ENCODE peak calls at places on chromosome 22, in seven cellular contexts. U is neuronal stem cell, K is IMR-90, V is mesendoderm, E is H9, N is H1, S is trophoblast cell. F is an unnamed sample.

GRCh38 chr22:23827351-23827995 is 11.3 kb downstream of the DERL3 start:
- DNase-seq in V (peak; percentile 43), K (no peak), N (no peak), S (no peak), E (peak; percentile 26), U (no peak), F (no peak)

GRCh38 chr22:45949258-45949870 is 27.6 kb downstream of the WNT7B start:
- DNase-seq in N (no peak), U (no peak), K (no peak), S (no peak), V (peak; percentile 49), E (no peak), F (no peak)

GRCh38 chr22:41917906-41918791 is 3.3 kb upstream of the SHISA8 start:
- DNase-seq in V (no peak), U (no peak), S (no peak), E (no peak), K (peak; percentile 63), N (no peak), F (peak; percentile 52)

GRCh38 chr22:27487600-27488450 is 313.7 kb downstream of the MN1 start:
- DNase-seq in V (no peak), S (no peak), U (no peak), E (no peak), N (no peak), K (peak; percentile 69), F (peak; percentile 29)

GRCh38 chr22:17672417-17672991 is 33.9 kb downstream of the BCL2L13 start:
- DNase-seq in K (peak; percentile 37), E (no peak), N (no peak), U (no peak), V (no peak), S (no peak), F (peak; percentile 33)

GRCh38 chr22:46056169-46057041 is 79.4 kb upstream of the WNT7B start:
- DNase-seq in E (no peak), K (no peak), S (no peak), U (no peak), V (no peak), N (no peak), F (no peak)

GRCh38 chr22:46293591-46294260 is 2.9 kb upstream of the GTSE1 start:
- DNase-seq in K (peak; percentile 53), E (no peak), S (no peak), U (no peak), N (no peak), V (no peak), F (peak; percentile 24)

GRCh38 chr22:17919276-17920144 is 104.9 kb downstream of the MICAL3 start:
- DNase-seq in U (no peak), E (peak; percentile 57), N (no peak), K (no peak), S (no peak), V (peak; percentile 48), F (peak; percentile 21)

GRCh38 chr22:50687829-50688228 is 15.2 kb downstream of the SHANK3 start:
- DNase-seq in E (no peak), N (peak; percentile 26), V (no peak), U (no peak), K (no peak), S (no peak), F (no peak)

GRCh38 chr22:39283312-39284141 is 35.9 kb downstream of the RPL3 start:
- DNase-seq in S (peak; percentile 98), E (no peak), U (no peak), N (no peak), V (no peak), K (peak; percentile 26), F (peak; percentile 93)

GRCh38 chr22:47018010-47018910 is 255.8 kb downstream of the TBC1D22A start:
- DNase-seq in E (no peak), S (no peak), V (no peak), U (no peak), N (no peak), K (no peak), F (no peak)

GRCh38 chr22:17164392-17165024 is 5.4 kb upstream of the HDHD5 start:
- DNase-seq in N (no peak), S (no peak), E (peak; percentile 55), K (no peak), V (peak; percentile 70), U (no peak), F (no peak)

GRCh38 chr22:50046019-50046415 is 12.1 kb downstream of the TTLL8 start:
- DNase-seq in U (no peak), V (no peak), K (no peak), N (peak; percentile 46), E (no peak), S (no peak), F (no peak)

GRCh38 chr22:30453731-30454510 is 17.9 kb downstream of the SEC14L3 start:
- DNase-seq in E (no peak), V (peak; percentile 48), N (no peak), S (no peak), U (no peak), K (no peak), F (peak; percentile 12)

GRCh38 chr22:17999851-18000250 is 24.5 kb downstream of the MICAL3 start:
- DNase-seq in S (peak; percentile 67), N (no peak), K (no peak), E (no peak), V (no peak), U (no peak), F (no peak)

GRCh38 chr22:19891350-19892248 is 36.9 kb upstream of the GNB1L start:
- DNase-seq in S (peak; percentile 92), K (peak; percentile 89), N (no peak), U (peak; percentile 71), V (peak; percentile 97), E (peak; percentile 83), F (peak; percentile 79)

GRCh38 chr22:38953577-38954413 is 3.6 kb upstream of the APOBEC3A start:
- DNase-seq in K (no peak), N (no peak), E (no peak), S (peak; percentile 59), V (no peak), U (no peak), F (peak; percentile 7)

GRCh38 chr22:23911318-23911980 is 17.3 kb downstream of the MIF start:
- DNase-seq in V (no peak), E (no peak), K (no peak), S (no peak), N (no peak), U (no peak), F (no peak)

GRCh38 chr22:39699631-39700348 is 129.2 kb downstream of the CACNA1I start:
- DNase-seq in E (no peak), U (peak; percentile 53), K (no peak), N (no peak), V (no peak), S (no peak), F (no peak)

GRCh38 chr22:36756746-36757607 is 18.9 kb downstream of the IFT27 start:
- DNase-seq in V (no peak), U (no peak), S (no peak), K (no peak), E (peak; percentile 25), N (no peak), F (no peak)

GRCh38 chr22:36753120-36753802 is 22.7 kb downstream of the IFT27 start:
- DNase-seq in S (peak; percentile 25), E (no peak), K (no peak), V (peak; percentile 19), U (no peak), N (no peak), F (no peak)

GRCh38 chr22:36755316-36755715 is 20.6 kb downstream of the IFT27 start:
- DNase-seq in E (no peak), U (no peak), V (no peak), K (no peak), S (no peak), N (no peak), F (no peak)

GRCh38 chr22:36756031-36756430 is 19.9 kb downstream of the IFT27 start:
- DNase-seq in N (no peak), V (no peak), K (no peak), S (no peak), U (no peak), E (no peak), F (no peak)

DNA sequence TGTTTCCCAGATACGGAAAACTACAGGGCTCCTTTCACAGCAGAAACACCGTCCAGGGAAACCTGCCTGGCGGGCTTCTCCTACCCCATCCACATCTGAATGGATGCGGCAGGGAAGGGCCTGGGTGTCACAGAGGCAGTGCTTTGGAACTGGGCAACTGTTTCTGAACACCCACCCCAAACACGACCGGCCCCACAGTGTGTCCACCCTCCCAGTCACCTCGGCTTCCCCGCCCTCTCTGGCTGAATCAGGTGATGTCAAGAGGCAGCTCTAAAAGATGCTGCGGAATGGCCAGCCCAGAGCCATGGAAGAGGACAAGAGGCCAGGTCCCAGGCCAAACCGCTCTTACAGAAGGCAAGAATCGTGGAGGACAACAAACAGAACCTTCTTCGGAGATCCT is 22.0 kb downstream of the IFT27 start:
- DNase-seq in U (no peak), N (no peak), K (no peak), S (no peak), V (no peak), E (no peak), F (no peak)
- H3K18ac ChIP-seq in U (no peak overlapping the region), N (no peak overlapping the region), K (no peak overlapping the region), S (no peak overlapping the region), V (no peak overlapping the region), E (no peak overlapping the region), F (no peak overlapping the region)

GRCh38 chr22:31628969-31629723 is 32.9 kb downstream of the PISD start:
- DNase-seq in E (peak; percentile 28), V (no peak), K (no peak), N (no peak), S (no peak), U (no peak), F (no peak)

GRCh38 chr22:31626427-31627150 is 35.4 kb downstream of the PISD start:
- DNase-seq in K (no peak), V (no peak), U (no peak), S (no peak), E (peak; percentile 24), N (no peak), F (no peak)

GRCh38 chr22:31629741-31630184 is 32.3 kb downstream of the PISD start:
- DNase-seq in V (no peak), U (no peak), K (no peak), N (no peak), E (no peak), S (no peak), F (no peak)

GRCh38 chr22:31627223-31627731 is 34.7 kb downstream of the PISD start:
- DNase-seq in N (no peak), S (no peak), V (no peak), E (peak; percentile 27), U (no peak), K (no peak), F (no peak)

GRCh38 chr22:31628362-31628761 is 33.7 kb downstream of the PISD start:
- DNase-seq in S (no peak), K (no peak), E (no peak), U (no peak), V (no peak), N (no peak), F (no peak)
- H3K18ac ChIP-seq in S (no peak overlapping the region), K (no peak overlapping the region), E (no peak overlapping the region), U (no peak overlapping the region), V (no peak overlapping the region), N (no peak overlapping the region), F (no peak overlapping the region)

DNA sequence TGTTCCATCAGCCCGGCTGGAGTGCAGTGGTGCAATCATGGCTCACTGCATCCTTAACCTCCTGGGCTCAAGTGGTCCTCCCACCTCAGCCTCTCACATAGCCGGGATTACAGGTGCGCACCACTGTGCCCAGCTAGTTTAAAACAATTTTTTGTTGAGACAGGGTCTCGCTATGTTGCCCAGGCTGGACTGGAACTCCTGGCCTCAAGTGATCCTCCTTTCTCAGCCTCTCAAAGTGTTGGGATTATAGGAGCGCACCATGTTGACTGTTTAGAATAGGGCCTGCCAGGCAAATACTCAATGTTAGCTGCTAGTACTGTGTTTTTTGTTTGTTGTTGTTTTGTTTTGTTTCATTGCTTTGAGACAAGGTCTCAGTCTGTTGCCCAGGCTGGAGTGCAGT is 66.4 kb downstream of the ARHGAP8 start:
- DNase-seq in N (no peak), V (no peak), K (no peak), U (no peak), E (no peak), S (no peak), F (no peak)
- H3K18ac ChIP-seq in N (no peak overlapping the region), V (no peak overlapping the region), K (no peak overlapping the region), U (no peak overlapping the region), E (no peak overlapping the region), S (no peak overlapping the region), F (no peak overlapping the region)

GRCh38 chr22:43014876-43015676 is at the start of gene PACSIN2:
- DNase-seq in U (peak; percentile 99), N (peak; percentile 99), E (peak; percentile 99), V (peak; percentile 99), S (peak; percentile 98), K (peak; percentile 97), F (peak; percentile 99)
- H3K18ac ChIP-seq in U (peak within 1 kb of the TSS; percentile 89), N (peak within 1 kb of the TSS; percentile 87), E (peak within 1 kb of the TSS; percentile 18), V (peak within 1 kb of the TSS; percentile 77), S (peak within 1 kb of the TSS; percentile 96), K (peak within 1 kb of the TSS; percentile 33), F (peak within 1 kb of the TSS; percentile 63)